ENCODE peak calls at places on chromosomes 3 and 15, in four cellular contexts. One of them, this sample, is unnamed.

GRCh38 chr15:64861960-64862359 is 20.2 kb downstream of the PLEKHO2 start:
- DNase-seq in HepG2: no peak
- DNase-seq in GM12878: no peak
- DNase-seq in K562: no peak
- DNase-seq in this sample: no peak

GRCh38 chr3:126349071-126349470 is 8.1 kb downstream of the KLF15 start:
- DNase-seq in HepG2: no peak
- DNase-seq in GM12878: no peak
- DNase-seq in K562: no peak
- DNase-seq in this sample: peak; percentile 2

GRCh38 chr3:127568604-127569003 is 21.9 kb downstream of the TPRA1 start:
- DNase-seq in HepG2: no peak
- DNase-seq in GM12878: no peak
- DNase-seq in K562: no peak
- DNase-seq in this sample: no peak

GRCh38 chr3:49790626-49791411 is 4.5 kb upstream of the IP6K1 start:
- DNase-seq in HepG2: no peak
- DNase-seq in GM12878: no peak
- DNase-seq in K562: peak; percentile 64
- DNase-seq in this sample: no peak

GRCh38 chr3:161409069-161409468 is 37.8 kb upstream of the SPTSSB start:
- DNase-seq in HepG2: peak; percentile 55
- DNase-seq in GM12878: no peak
- DNase-seq in K562: peak; percentile 44
- DNase-seq in this sample: peak; percentile 28

GRCh38 chr3:61222428-61222827 is 28.8 kb downstream of the FHIT start:
- DNase-seq in HepG2: no peak
- DNase-seq in GM12878: no peak
- DNase-seq in K562: no peak
- DNase-seq in this sample: no peak

GRCh38 chr15:31311735-31312134 is 14.9 kb upstream of the KLF13 start:
- DNase-seq in HepG2: no peak
- DNase-seq in GM12878: no peak
- DNase-seq in K562: no peak
- DNase-seq in this sample: no peak

GRCh38 chr3:189756651-189757078 is 125.5 kb downstream of the TP63 start:
- DNase-seq in HepG2: no peak
- DNase-seq in GM12878: no peak
- DNase-seq in K562: no peak
- DNase-seq in this sample: no peak

GRCh38 chr3:20185364-20185732 is 658 bp downstream of the SGO1 start:
- DNase-seq in HepG2: no peak
- DNase-seq in GM12878: no peak
- DNase-seq in K562: peak; percentile 49
- DNase-seq in this sample: no peak

GRCh38 chr3:39961404-39961693 is 151.9 kb downstream of the MYRIP start:
- DNase-seq in HepG2: no peak
- DNase-seq in GM12878: no peak
- DNase-seq in K562: no peak
- DNase-seq in this sample: no peak

GRCh38 chr15:30072630-30073029 is 10.1 kb upstream of the GOLGA8J start:
- DNase-seq in HepG2: no peak
- DNase-seq in GM12878: no peak
- DNase-seq in K562: no peak
- DNase-seq in this sample: no peak

GRCh38 chr15:70245932-70246622 is 148.4 kb upstream of the TLE3 start:
- DNase-seq in HepG2: no peak
- DNase-seq in GM12878: peak; percentile 30
- DNase-seq in K562: no peak
- DNase-seq in this sample: peak; percentile 8

GRCh38 chr15:43519207-43519606 is 1.8 kb downstream of the MAP1A start:
- DNase-seq in HepG2: no peak
- DNase-seq in GM12878: no peak
- DNase-seq in K562: no peak
- DNase-seq in this sample: no peak

GRCh38 chr3:177674186-177674585 is 476.9 kb upstream of the TBL1XR1 start:
- DNase-seq in HepG2: no peak
- DNase-seq in GM12878: no peak
- DNase-seq in K562: no peak
- DNase-seq in this sample: no peak

GRCh38 chr3:52896613-52897012 is 735 bp downstream of the STIMATE start:
- DNase-seq in HepG2: no peak
- DNase-seq in GM12878: no peak
- DNase-seq in K562: no peak
- DNase-seq in this sample: peak; percentile 33
- TF ChIP-seq TCF7 in HepG2: no peak
- TF ChIP-seq TCF7 in GM12878: no peak
- TF ChIP-seq TCF7 in K562: no peak
- TF ChIP-seq TCF7 in this sample: no peak

DNA sequence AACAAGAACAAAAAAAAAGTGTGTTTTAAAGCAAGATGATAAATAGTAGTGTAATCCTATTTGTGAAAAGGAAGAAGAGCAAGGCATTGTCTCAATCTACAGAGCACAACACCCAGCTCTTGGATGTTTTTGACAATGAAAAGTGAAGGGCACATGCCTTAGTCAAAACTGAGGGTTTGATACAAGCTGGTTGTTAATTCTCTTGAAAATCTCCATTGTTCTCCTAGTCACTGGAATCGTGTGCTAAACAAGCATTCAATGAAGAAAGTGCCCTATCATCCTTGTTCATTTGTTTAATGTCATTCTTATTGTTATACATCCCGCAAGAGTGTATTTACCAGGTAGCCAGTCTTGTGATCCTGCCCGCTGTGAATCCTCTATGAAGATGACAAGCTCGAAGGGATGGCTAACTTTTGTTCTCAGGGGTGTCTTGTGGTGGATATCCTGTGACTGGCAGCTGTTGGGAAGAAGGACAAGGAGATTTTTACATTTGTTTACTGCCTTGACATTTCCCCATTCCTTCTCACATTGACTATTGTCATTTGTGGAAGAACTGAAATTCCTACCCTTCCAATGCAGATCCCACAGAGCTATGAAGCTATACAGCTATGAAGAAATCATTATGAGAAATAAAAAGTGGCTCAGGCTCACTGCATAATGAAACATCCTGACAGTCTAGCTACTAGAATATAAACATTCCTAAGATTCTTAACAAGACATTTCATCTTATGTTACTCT is 175.9 kb downstream of the VGLL3 start:
- DNase-seq in HepG2: no peak
- DNase-seq in GM12878: no peak
- DNase-seq in K562: no peak
- DNase-seq in this sample: no peak
- TF ChIP-seq TCF7 in HepG2: no peak
- TF ChIP-seq TCF7 in GM12878: no peak
- TF ChIP-seq TCF7 in K562: no peak
- TF ChIP-seq TCF7 in this sample: no peak

GRCh38 chr3:171446801-171447578 is 13.2 kb downstream of the TNIK start:
- DNase-seq in HepG2: no peak
- DNase-seq in GM12878: no peak
- DNase-seq in K562: peak; percentile 83
- DNase-seq in this sample: no peak
- TF ChIP-seq TCF7 in HepG2: no peak
- TF ChIP-seq TCF7 in GM12878: no peak
- TF ChIP-seq TCF7 in K562: no peak
- TF ChIP-seq TCF7 in this sample: no peak

GRCh38 chr3:51637941-51638471 is 33.0 kb upstream of the TEX264 start:
- DNase-seq in HepG2: peak; percentile 74
- DNase-seq in GM12878: no peak
- DNase-seq in K562: peak; percentile 69
- DNase-seq in this sample: peak; percentile 72
- TF ChIP-seq TCF7 in HepG2: no peak
- TF ChIP-seq TCF7 in GM12878: no peak
- TF ChIP-seq TCF7 in K562: no peak
- TF ChIP-seq TCF7 in this sample: no peak

This sample was measured in WTC11.